ENCODE peak calls at places on chromosomes 3 and 15, in six cellular contexts. One of them, this sample, is unnamed.

GRCh38 chr15:66631616-66632263 is 65.9 kb upstream of the LCTL start:
- DNase-seq in stomach: no peak
- DNase-seq in spleen: no peak
- DNase-seq in HCT116: no peak
- DNase-seq in GM12891: no peak
- DNase-seq in breast epithelium: no peak
- DNase-seq in this sample: no peak

GRCh38 chr15:89416339-89417183 is 79.8 kb downstream of the RHCG start:
- DNase-seq in stomach: peak
- DNase-seq in spleen: peak
- DNase-seq in HCT116: peak
- DNase-seq in GM12891: peak
- DNase-seq in breast epithelium: no peak
- DNase-seq in this sample: peak

GRCh38 chr3:15541371-15541770 is 19.9 kb upstream of the COLQ start:
- DNase-seq in stomach: no peak
- DNase-seq in spleen: no peak
- DNase-seq in HCT116: no peak
- DNase-seq in GM12891: no peak
- DNase-seq in breast epithelium: no peak
- DNase-seq in this sample: no peak

GRCh38 chr15:50330921-50331320 is 24.1 kb downstream of the GABPB1 start:
- DNase-seq in stomach: no peak
- DNase-seq in spleen: no peak
- DNase-seq in HCT116: no peak
- DNase-seq in GM12891: no peak
- DNase-seq in breast epithelium: no peak
- DNase-seq in this sample: no peak

GRCh38 chr3:195204360-195205166 is 66.4 kb downstream of the XXYLT1 start:
- DNase-seq in stomach: peak
- DNase-seq in spleen: no peak
- DNase-seq in HCT116: no peak
- DNase-seq in GM12891: no peak
- DNase-seq in breast epithelium: no peak
- DNase-seq in this sample: no peak

GRCh38 chr3:144185291-144185690 is 213.7 kb downstream of the DIPK2A start:
- DNase-seq in stomach: no peak
- DNase-seq in spleen: no peak
- DNase-seq in HCT116: no peak
- DNase-seq in GM12891: no peak
- DNase-seq in breast epithelium: no peak
- DNase-seq in this sample: no peak

GRCh38 chr3:187014417-187014864 is 84.1 kb downstream of the ST6GAL1 start:
- DNase-seq in stomach: no peak
- DNase-seq in spleen: no peak
- DNase-seq in HCT116: no peak
- DNase-seq in GM12891: no peak
- DNase-seq in breast epithelium: no peak
- DNase-seq in this sample: no peak

GRCh38 chr15:73058437-73058836 is 6.2 kb downstream of the NEO1 start:
- DNase-seq in stomach: no peak
- DNase-seq in spleen: no peak
- DNase-seq in HCT116: no peak
- DNase-seq in GM12891: no peak
- DNase-seq in breast epithelium: no peak
- DNase-seq in this sample: no peak

GRCh38 chr3:48564022-48564421 is 441 bp upstream of the UCN2 start:
- DNase-seq in stomach: peak
- DNase-seq in spleen: no peak
- DNase-seq in HCT116: peak
- DNase-seq in GM12891: no peak
- DNase-seq in breast epithelium: no peak
- DNase-seq in this sample: no peak

GRCh38 chr15:60006203-60006782 is 2.2 kb downstream of the FOXB1 start:
- DNase-seq in stomach: no peak
- DNase-seq in spleen: peak
- DNase-seq in HCT116: no peak
- DNase-seq in GM12891: no peak
- DNase-seq in breast epithelium: no peak
- DNase-seq in this sample: no peak

GRCh38 chr3:13332740-13333139 is 87.4 kb downstream of the NUP210 start:
- DNase-seq in stomach: peak
- DNase-seq in spleen: no peak
- DNase-seq in HCT116: no peak
- DNase-seq in GM12891: no peak
- DNase-seq in breast epithelium: no peak
- DNase-seq in this sample: no peak

GRCh38 chr3:159165972-159166371 is 364.1 kb downstream of the MFSD1 start:
- DNase-seq in stomach: no peak
- DNase-seq in spleen: no peak
- DNase-seq in HCT116: no peak
- DNase-seq in GM12891: no peak
- DNase-seq in breast epithelium: no peak
- DNase-seq in this sample: no peak

GRCh38 chr15:75622505-75622904 is 3.0 kb downstream of the SNUPN start:
- DNase-seq in stomach: no peak
- DNase-seq in spleen: peak
- DNase-seq in HCT116: no peak
- DNase-seq in GM12891: no peak
- DNase-seq in breast epithelium: no peak
- DNase-seq in this sample: no peak

GRCh38 chr15:49215768-49216739 is 46.0 kb downstream of the GALK2 start:
- DNase-seq in stomach: peak
- DNase-seq in spleen: no peak
- DNase-seq in HCT116: peak
- DNase-seq in GM12891: peak
- DNase-seq in breast epithelium: no peak
- DNase-seq in this sample: no peak

GRCh38 chr3:24311881-24312280 is 182.8 kb downstream of the THRB start:
- DNase-seq in stomach: no peak
- DNase-seq in spleen: no peak
- DNase-seq in HCT116: no peak
- DNase-seq in GM12891: no peak
- DNase-seq in breast epithelium: no peak
- DNase-seq in this sample: no peak

GRCh38 chr3:157128771-157129671 is 30.9 kb downstream of the CCNL1 start:
- DNase-seq in stomach: peak
- DNase-seq in spleen: peak
- DNase-seq in HCT116: peak
- DNase-seq in GM12891: no peak
- DNase-seq in breast epithelium: peak
- DNase-seq in this sample: no peak

GRCh38 chr15:76177491-76178040 is 117.8 kb downstream of the TMEM266 start:
- DNase-seq in stomach: no peak
- DNase-seq in spleen: no peak
- DNase-seq in HCT116: no peak
- DNase-seq in GM12891: no peak
- DNase-seq in breast epithelium: no peak
- DNase-seq in this sample: no peak

GRCh38 chr15:74203914-74204431 is 1.4 kb upstream of the STRA6 start:
- DNase-seq in stomach: no peak
- DNase-seq in spleen: no peak
- DNase-seq in HCT116: no peak
- DNase-seq in GM12891: no peak
- DNase-seq in breast epithelium: peak
- DNase-seq in this sample: no peak

GRCh38 chr15:65338366-65338765 is 33.9 kb downstream of the RNU5B-1 start:
- DNase-seq in stomach: no peak
- DNase-seq in spleen: peak
- DNase-seq in HCT116: no peak
- DNase-seq in GM12891: no peak
- DNase-seq in breast epithelium: no peak
- DNase-seq in this sample: no peak

GRCh38 chr15:90907838-90908507 is 4.9 kb downstream of the MAN2A2 start:
- DNase-seq in stomach: no peak
- DNase-seq in spleen: no peak
- DNase-seq in HCT116: no peak
- DNase-seq in GM12891: no peak
- DNase-seq in breast epithelium: no peak
- DNase-seq in this sample: no peak

GRCh38 chr3:85433334-85433733 is 474.5 kb downstream of the CADM2 start:
- DNase-seq in stomach: no peak
- DNase-seq in spleen: no peak
- DNase-seq in HCT116: no peak
- DNase-seq in GM12891: no peak
- DNase-seq in breast epithelium: no peak
- DNase-seq in this sample: no peak

GRCh38 chr3:24004171-24004938 is 59.3 kb downstream of the NR1D2 start:
- DNase-seq in stomach: no peak
- DNase-seq in spleen: no peak
- DNase-seq in HCT116: no peak
- DNase-seq in GM12891: no peak
- DNase-seq in breast epithelium: no peak
- DNase-seq in this sample: no peak

GRCh38 chr3:188747487-188747886 is 424.3 kb upstream of the TPRG1 start:
- DNase-seq in stomach: no peak
- DNase-seq in spleen: no peak
- DNase-seq in HCT116: no peak
- DNase-seq in GM12891: no peak
- DNase-seq in breast epithelium: no peak
- DNase-seq in this sample: no peak

GRCh38 chr3:119595639-119596329 is 1.9 kb upstream of the PLA1A start:
- DNase-seq in stomach: no peak
- DNase-seq in spleen: no peak
- DNase-seq in HCT116: no peak
- DNase-seq in GM12891: no peak
- DNase-seq in breast epithelium: no peak
- DNase-seq in this sample: no peak

GRCh38 chr3:116614795-116615362 is 94.7 kb upstream of the TUSC7 start:
- DNase-seq in stomach: no peak
- DNase-seq in spleen: no peak
- DNase-seq in HCT116: no peak
- DNase-seq in GM12891: no peak
- DNase-seq in breast epithelium: no peak
- DNase-seq in this sample: no peak

GRCh38 chr3:42739401-42740158 is 33.5 kb downstream of the CCDC13 start:
- DNase-seq in stomach: no peak
- DNase-seq in spleen: no peak
- DNase-seq in HCT116: no peak
- DNase-seq in GM12891: no peak
- DNase-seq in breast epithelium: peak
- DNase-seq in this sample: no peak

GRCh38 chr15:61101543-61101942 is 127.6 kb downstream of the RORA start:
- DNase-seq in stomach: no peak
- DNase-seq in spleen: no peak
- DNase-seq in HCT116: no peak
- DNase-seq in GM12891: no peak
- DNase-seq in breast epithelium: no peak
- DNase-seq in this sample: no peak

DNA sequence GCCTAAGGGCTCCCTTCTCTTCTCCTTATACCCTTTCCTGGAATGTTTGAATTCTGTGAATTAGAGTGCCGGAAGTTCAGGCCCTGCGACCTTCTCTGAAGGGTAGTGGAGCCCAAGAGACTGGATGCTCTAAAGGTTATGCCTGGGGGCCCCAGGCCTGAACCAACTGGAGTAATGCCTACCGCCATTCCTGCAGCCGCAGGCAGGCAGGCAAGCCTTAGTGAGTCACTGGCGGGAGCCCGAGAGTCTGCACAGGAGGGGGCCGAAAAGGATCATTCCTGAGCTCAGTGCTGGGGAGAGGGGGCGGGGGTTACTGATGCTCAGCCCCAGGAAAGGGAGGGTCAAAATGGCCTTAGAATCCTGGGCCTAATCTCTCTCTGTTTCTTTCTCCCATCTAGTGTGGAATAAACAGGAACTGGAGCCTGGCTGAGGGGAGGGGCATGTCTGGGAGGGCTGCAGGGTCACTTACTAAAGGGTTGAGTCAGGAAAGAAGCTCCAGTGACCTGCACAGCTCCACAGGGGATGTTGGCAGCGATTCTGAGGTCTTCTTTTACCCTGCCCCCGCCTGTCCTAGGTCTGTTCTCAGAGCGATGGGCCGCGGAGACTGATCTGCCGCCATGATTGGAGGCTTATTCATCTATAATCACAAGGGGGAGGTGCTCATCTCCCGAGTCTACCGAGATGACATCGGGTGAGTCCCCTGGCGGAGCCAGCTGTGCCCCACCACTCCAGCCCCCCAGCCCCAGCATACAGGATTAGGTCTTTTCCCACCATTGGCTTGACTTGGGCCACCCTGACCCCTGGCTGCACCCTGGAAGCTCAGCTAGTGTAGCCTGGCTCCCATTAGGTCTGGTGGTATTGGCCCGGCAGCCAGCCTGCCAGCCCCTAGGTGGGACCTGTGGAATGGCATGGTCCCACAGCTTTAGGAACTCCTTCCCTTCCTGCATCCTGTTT is 2.0 kb downstream of the AP2M1 start:
- DNase-seq in stomach: peak
- DNase-seq in spleen: peak
- DNase-seq in HCT116: peak
- DNase-seq in GM12891: no peak
- DNase-seq in breast epithelium: no peak
- DNase-seq in this sample: no peak
- TF ChIP-seq POLR2AphosphoS5 in stomach: peak
- TF ChIP-seq POLR2AphosphoS5 in spleen: no peak
- TF ChIP-seq POLR2AphosphoS5 in HCT116: peak
- TF ChIP-seq POLR2AphosphoS5 in GM12891: no peak
- TF ChIP-seq POLR2AphosphoS5 in breast epithelium: peak
- TF ChIP-seq POLR2AphosphoS5 in this sample: no peak

DNA sequence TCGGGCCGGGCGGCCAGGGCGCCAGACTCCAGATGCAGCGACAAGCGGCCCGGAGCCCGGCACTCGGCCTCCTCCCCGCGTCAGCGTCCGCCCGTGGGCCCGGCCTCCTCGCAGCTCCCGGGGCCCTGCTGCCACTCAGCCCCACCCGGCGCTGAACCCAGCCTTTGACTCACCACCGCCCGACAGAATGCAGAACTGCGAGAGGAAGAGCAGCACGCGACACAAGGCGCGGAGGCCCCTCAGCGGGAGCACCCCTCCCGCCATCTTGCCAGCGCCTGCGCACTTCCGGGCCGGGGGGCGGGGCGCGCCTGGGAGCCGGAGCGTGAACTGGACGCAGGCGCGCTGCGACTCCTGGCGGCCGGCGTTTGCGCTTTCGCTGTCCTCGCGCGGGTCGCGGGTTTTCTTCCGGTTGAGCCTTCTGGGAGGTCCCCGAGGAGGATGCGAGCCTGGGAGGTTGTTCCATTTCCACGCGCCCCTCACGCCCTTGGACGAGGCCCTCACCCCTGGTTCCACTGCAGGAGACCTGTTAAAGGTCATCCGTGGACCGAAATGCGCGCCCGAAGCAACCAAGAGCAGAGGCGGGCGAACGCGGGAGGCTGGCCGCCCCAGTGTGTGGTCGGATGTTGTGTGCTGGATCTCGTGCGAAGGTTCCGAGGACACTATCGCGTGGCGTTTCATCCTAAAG is at the start of gene TM2D3:
- DNase-seq in stomach: peak
- DNase-seq in spleen: peak
- DNase-seq in HCT116: peak
- DNase-seq in GM12891: peak
- DNase-seq in breast epithelium: peak
- DNase-seq in this sample: peak
- TF ChIP-seq POLR2A in stomach: no peak
- TF ChIP-seq POLR2A in spleen: peak
- TF ChIP-seq POLR2A in HCT116: peak
- TF ChIP-seq POLR2A in GM12891: peak
- TF ChIP-seq POLR2A in breast epithelium: peak
- TF ChIP-seq POLR2A in this sample: peak

GRCh38 chr3:11720220-11721113 is 76.8 kb upstream of the VGLL4 start:
- DNase-seq in stomach: peak
- DNase-seq in spleen: peak
- DNase-seq in HCT116: peak
- DNase-seq in GM12891: peak
- DNase-seq in breast epithelium: peak
- DNase-seq in this sample: peak
- TF ChIP-seq POLR2AphosphoS5 in stomach: peak
- TF ChIP-seq POLR2AphosphoS5 in spleen: peak
- TF ChIP-seq POLR2AphosphoS5 in HCT116: peak
- TF ChIP-seq POLR2AphosphoS5 in GM12891: no peak
- TF ChIP-seq POLR2AphosphoS5 in breast epithelium: peak
- TF ChIP-seq POLR2AphosphoS5 in this sample: no peak

GRCh38 chr15:92809064-92809879 is 90.9 kb upstream of the CHD2 start:
- DNase-seq in stomach: peak
- DNase-seq in spleen: peak
- DNase-seq in HCT116: peak
- DNase-seq in GM12891: peak
- DNase-seq in breast epithelium: peak
- DNase-seq in this sample: peak
- TF ChIP-seq POLR2A in stomach: no peak
- TF ChIP-seq POLR2A in spleen: no peak
- TF ChIP-seq POLR2A in HCT116: peak
- TF ChIP-seq POLR2A in GM12891: peak
- TF ChIP-seq POLR2A in breast epithelium: peak
- TF ChIP-seq POLR2A in this sample: peak

This sample was measured in GM12892.